ENCODE peak calls at places on chromosomes 6 and 20, in nine cellular contexts. T is AG10803, R is GM23248, A is H7, O is cardiac fibroblast, C is neuronal stem cell, B is body of pancreas, G is A549, Q is transverse colon. U is an unnamed sample.
A peak's percentile ranks its signal among the peaks of the same experiment; 100 is the strongest.

GRCh38 chr20:34965051-34965450 is 9.4 kb downstream of the MYH7B start:
- DNase-seq in T (no peak), O (no peak), Q (no peak), G (no peak), R (no peak), B (no peak), C (no peak), A (no peak), U (no peak)

GRCh38 chr6:147000545-147001488 is 203.4 kb upstream of the STXBP5 start:
- DNase-seq in B (no peak), R (peak; percentile 76), Q (no peak), O (peak; percentile 69), G (no peak), T (peak; percentile 68), A (no peak), C (no peak), U (no peak)

GRCh38 chr6:45757443-45758121 is 258.1 kb downstream of the CLIC5 start:
- DNase-seq in B (no peak), T (peak; percentile 78), Q (no peak), G (no peak), O (no peak), R (peak; percentile 44), C (no peak), A (no peak), U (no peak)

GRCh38 chr6:36727491-36728021 is 29.9 kb downstream of the RAB44 start:
- DNase-seq in B (no peak), Q (no peak), T (peak; percentile 69), A (no peak), G (no peak), O (peak; percentile 23), R (peak; percentile 20), C (no peak), U (no peak)

GRCh38 chr6:157861814-157862213 is 38.8 kb downstream of the SNX9 start:
- DNase-seq in Q (no peak), R (peak; percentile 72), O (peak; percentile 72), A (no peak), G (peak; percentile 11), C (no peak), B (no peak), T (peak; percentile 41), U (no peak)

GRCh38 chr6:37643851-37644672 is 53.6 kb downstream of the MDGA1 start:
- DNase-seq in G (no peak), T (no peak), O (no peak), A (no peak), B (no peak), R (no peak), C (no peak), Q (no peak), U (peak; percentile 46)

GRCh38 chr6:148583631-148584030 is 163.2 kb upstream of the UST start:
- DNase-seq in G (no peak), A (no peak), C (no peak), R (no peak), O (no peak), B (no peak), T (no peak), Q (no peak), U (no peak)

GRCh38 chr20:14922503-14923267 is 585.3 kb upstream of the FLRT3 start:
- DNase-seq in Q (no peak), B (no peak), T (no peak), C (no peak), G (no peak), R (no peak), A (no peak), O (no peak), U (no peak)

GRCh38 chr6:76490456-76490855 is 418.0 kb upstream of the IMPG1 start:
- DNase-seq in G (no peak), A (no peak), R (no peak), T (no peak), C (no peak), O (no peak), B (no peak), Q (no peak), U (no peak)

GRCh38 chr20:40668449-40669228 is 20.4 kb downstream of the MAFB start:
- DNase-seq in B (peak; percentile 23), Q (no peak), T (no peak), R (peak; percentile 65), C (no peak), G (peak; percentile 45), A (no peak), O (no peak), U (no peak)

GRCh38 chr20:36439040-36439730 is 102.1 kb upstream of the MYL9 start:
- DNase-seq in B (peak; percentile 86), Q (peak; percentile 69), O (peak; percentile 67), R (peak; percentile 70), T (peak; percentile 46), G (peak; percentile 68), A (peak; percentile 91), C (peak; percentile 65), U (peak; percentile 36)

GRCh38 chr20:63376283-63377250 is 15.4 kb upstream of the CHRNA4 start:
- DNase-seq in G (no peak), R (no peak), Q (no peak), T (no peak), C (no peak), A (no peak), O (no peak), B (no peak), U (no peak)

GRCh38 chr20:1906361-1907051 is 11.3 kb downstream of the SIRPA start:
- DNase-seq in B (no peak), C (no peak), R (no peak), G (no peak), A (no peak), Q (no peak), T (no peak), O (no peak), U (no peak)

GRCh38 chr6:13528777-13529343 is 41.5 kb upstream of the GFOD1 start:
- DNase-seq in G (no peak), Q (peak; percentile 37), O (no peak), C (no peak), A (peak; percentile 51), B (no peak), T (no peak), R (no peak), U (no peak)

GRCh38 chr20:25623225-25623735 is 534 bp downstream of the NANP start:
- DNase-seq in G (peak; percentile 60), Q (peak; percentile 51), O (peak; percentile 48), T (peak; percentile 40), B (peak; percentile 57), C (no peak), A (peak; percentile 66), R (peak; percentile 74), U (no peak)

GRCh38 chr6:158660331-158660730 is 10.5 kb downstream of the SYTL3 start:
- DNase-seq in A (peak; percentile 70), C (no peak), Q (peak; percentile 61), O (no peak), R (peak; percentile 41), G (peak; percentile 32), B (peak; percentile 59), T (peak; percentile 18), U (peak; percentile 66)

GRCh38 chr6:1970151-1970561 is 275.2 kb downstream of the GMDS start:
- DNase-seq in R (no peak), C (no peak), Q (no peak), A (peak; percentile 19), O (no peak), B (no peak), T (no peak), G (no peak), U (no peak)

GRCh38 chr6:34070315-34071110 is 75.4 kb downstream of the GRM4 start:
- DNase-seq in A (peak; percentile 73), Q (no peak), C (no peak), T (no peak), O (no peak), R (peak; percentile 8), G (peak; percentile 18), B (no peak), U (no peak)

GRCh38 chr6:14784596-14785360 is 461.1 kb upstream of the JARID2 start:
- DNase-seq in B (no peak), Q (no peak), G (no peak), A (peak; percentile 65), C (peak; percentile 88), R (no peak), O (no peak), T (no peak), U (peak; percentile 41)

GRCh38 chr6:12356431-12356830 is 66.3 kb downstream of the EDN1 start:
- DNase-seq in C (no peak), R (no peak), O (no peak), A (no peak), G (no peak), T (no peak), B (no peak), Q (no peak), U (no peak)

GRCh38 chr6:124955108-124955851 is 7.0 kb upstream of the RNF217 start:
- DNase-seq in T (no peak), R (no peak), A (no peak), G (no peak), C (no peak), Q (no peak), B (no peak), O (no peak), U (no peak)
- H3K4me3 ChIP-seq in T (no peak overlapping the region), R (no peak overlapping the region), A (no peak overlapping the region), G (no peak overlapping the region), C (no peak overlapping the region), Q (no peak overlapping the region), B (no peak overlapping the region), O (no peak overlapping the region), U (no peak overlapping the region)

DNA sequence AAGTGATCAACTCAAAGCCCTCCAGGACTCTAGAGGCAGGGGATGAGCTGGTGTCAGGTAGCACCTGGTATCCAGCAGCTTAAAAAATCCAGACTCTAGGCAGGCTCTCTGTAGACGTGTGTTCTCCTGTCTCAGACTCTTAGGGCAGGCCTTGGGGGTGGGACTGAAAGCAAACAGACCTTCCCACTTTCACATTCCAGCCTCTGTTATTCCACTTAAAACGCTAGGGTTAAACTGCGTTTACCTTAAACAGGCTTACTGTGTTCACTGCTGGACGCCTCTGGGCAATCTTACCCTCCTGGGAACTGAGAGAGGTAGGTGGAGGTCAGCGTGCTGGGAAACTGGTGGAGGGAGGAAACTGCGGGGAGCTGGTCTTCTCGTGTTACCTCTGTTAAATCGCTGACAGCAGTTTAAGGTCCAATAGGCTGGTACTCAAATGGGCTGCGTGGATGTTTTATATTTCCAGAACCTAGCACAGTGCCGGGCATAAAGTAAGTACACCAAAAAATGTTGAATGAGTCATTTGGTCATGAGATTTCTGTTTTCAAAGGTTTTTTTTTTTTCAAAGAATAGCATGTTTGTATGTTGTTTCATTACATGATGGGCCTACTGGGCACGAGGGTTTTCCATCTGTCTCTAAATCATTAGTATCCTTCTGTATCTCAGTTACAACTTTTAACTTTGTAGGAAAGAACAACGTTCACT is at the start of gene GCNT2:
- DNase-seq in O (no peak), Q (peak; percentile 22), A (peak; percentile 65), C (no peak), T (no peak), B (no peak), G (peak; percentile 90), R (no peak), U (no peak)
- H3K4me3 ChIP-seq in O (no peak within 1 kb of the TSS), Q (no peak within 1 kb of the TSS), A (no peak within 1 kb of the TSS), C (no peak within 1 kb of the TSS), T (no peak within 1 kb of the TSS), B (no peak within 1 kb of the TSS), G (peak within 1 kb of the TSS; percentile 34), R (no peak within 1 kb of the TSS), U (no peak within 1 kb of the TSS)

GRCh38 chr20:45892828-45893500 is 1.8 kb downstream of the CTSA start:
- DNase-seq in G (no peak), O (no peak), C (no peak), Q (peak; percentile 70), A (no peak), T (no peak), B (no peak), R (no peak), U (no peak)
- H3K4me3 ChIP-seq in G (no peak overlapping the region), O (no peak overlapping the region), C (no peak overlapping the region), Q (no peak overlapping the region), A (no peak overlapping the region), T (no peak overlapping the region), B (no peak overlapping the region), R (no peak overlapping the region), U (no peak overlapping the region)

GRCh38 chr6:43060755-43061633 is 1.6 kb downstream of the KLC4 start:
- DNase-seq in Q (no peak), C (no peak), O (no peak), R (no peak), G (no peak), A (no peak), T (no peak), B (no peak), U (no peak)
- H3K4me3 ChIP-seq in Q (no peak overlapping the region), C (peak overlapping the region; percentile 64), O (no peak overlapping the region), R (peak overlapping the region; percentile 82), G (peak overlapping the region; percentile 100), A (no peak overlapping the region), T (peak overlapping the region; percentile 99), B (no peak overlapping the region), U (no peak overlapping the region)